ENCODE peak calls at places on chromosomes 12 and 14, in eight cellular contexts. B is HCT116, L is uterus, D is sigmoid colon, W is transverse colon, M is A549, H is upper lobe of left lung, R is stomach. T is an unnamed sample.

GRCh38 chr12:80045594-80045993 is 53.7 kb upstream of the OTOGL start:
- DNase-seq in D (no peak), W (no peak), L (no peak), M (no peak), R (no peak), B (no peak), H (no peak), T (no peak)

GRCh38 chr14:75578786-75579781 is 664 bp downstream of the FLVCR2 start:
- DNase-seq in D (peak; percentile 68), B (no peak), L (peak; percentile 20), M (peak; percentile 35), R (no peak), W (peak; percentile 80), H (peak; percentile 73), T (peak; percentile 46)

GRCh38 chr12:39892146-39892545 is 213.7 kb downstream of the SLC2A13 start:
- DNase-seq in M (no peak), B (no peak), L (no peak), W (no peak), D (no peak), H (no peak), R (no peak), T (no peak)

GRCh38 chr14:105144666-105145380 is 23.8 kb downstream of the JAG2 start:
- DNase-seq in R (no peak), L (no peak), M (no peak), W (peak; percentile 4), D (peak; percentile 61), B (no peak), H (no peak), T (no peak)

GRCh38 chr12:24788886-24789285 is 160.0 kb downstream of the BCAT1 start:
- DNase-seq in L (no peak), M (no peak), B (no peak), W (no peak), D (no peak), R (no peak), H (no peak), T (no peak)

GRCh38 chr14:55938249-55938791 is 179.9 kb upstream of the PELI2 start:
- DNase-seq in W (peak; percentile 11), H (no peak), B (no peak), D (peak; percentile 82), M (no peak), R (peak; percentile 58), L (no peak), T (peak; percentile 42)

GRCh38 chr12:108724054-108724889 is 7.0 kb downstream of the CORO1C start:
- DNase-seq in D (no peak), L (no peak), W (no peak), H (peak; percentile 80), M (no peak), R (no peak), B (no peak), T (no peak)

GRCh38 chr12:112317481-112317880 is 64.8 kb downstream of the HECTD4 start:
- DNase-seq in H (no peak), L (no peak), B (no peak), R (no peak), D (no peak), M (no peak), W (no peak), T (no peak)

GRCh38 chr12:108638141-108638823 is 4.6 kb upstream of the SELPLG start:
- DNase-seq in R (peak; percentile 22), W (peak; percentile 42), H (peak; percentile 54), L (peak; percentile 53), D (peak; percentile 85), M (no peak), B (no peak), T (no peak)

GRCh38 chr12:132646850-132647249 is 28.3 kb downstream of the P2RX2 start:
- DNase-seq in M (no peak), W (no peak), D (no peak), H (no peak), B (no peak), L (no peak), R (no peak), T (no peak)

GRCh38 chr12:132648616-132649225 is 30.1 kb downstream of the P2RX2 start:
- DNase-seq in R (no peak), M (no peak), D (no peak), B (no peak), L (no peak), H (no peak), W (no peak), T (no peak)

GRCh38 chr12:132651444-132652100 is 33.0 kb downstream of the P2RX2 start:
- DNase-seq in R (no peak), W (no peak), H (no peak), M (no peak), L (no peak), B (no peak), D (no peak), T (no peak)

GRCh38 chr12:132647858-132648257 is 29.3 kb downstream of the P2RX2 start:
- DNase-seq in M (no peak), W (no peak), H (no peak), D (no peak), L (no peak), B (no peak), R (no peak), T (no peak)

GRCh38 chr12:132649226-132649945 is 30.8 kb downstream of the P2RX2 start:
- DNase-seq in L (no peak), W (peak; percentile 31), M (no peak), B (no peak), H (no peak), D (no peak), R (no peak), T (no peak)
- TF ChIP-seq POLR2A in L (no peak), W (no peak), M (no peak), B (no peak), H (no peak), D (no peak), R (no peak), T (no peak)

DNA sequence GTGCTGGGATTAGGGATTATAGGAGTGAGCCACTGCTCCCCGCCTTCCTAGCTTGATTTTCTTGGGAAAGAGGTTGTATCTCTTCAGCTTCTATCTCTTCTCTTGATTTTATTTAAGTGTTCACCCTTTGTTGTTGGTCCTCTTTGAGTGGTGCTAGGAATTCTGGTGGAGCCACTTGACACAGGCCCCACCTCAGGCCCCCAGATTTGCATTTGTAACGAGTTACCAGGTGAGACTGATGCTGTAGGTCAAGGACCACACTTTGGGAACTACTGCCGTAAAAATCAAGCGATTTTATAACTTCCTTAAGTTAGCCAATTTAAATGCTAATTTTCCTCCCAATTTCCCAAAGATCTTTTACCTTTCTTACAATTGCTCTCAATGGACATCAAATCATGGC is 26.3 kb downstream of the SRGAP1 start:
- DNase-seq in W (no peak), R (no peak), D (no peak), B (no peak), H (no peak), L (no peak), M (no peak), T (no peak)
- H3K4me1 ChIP-seq in W (no peaks in the 10 kb centered on the region), R (no peaks in the 10 kb centered on the region), D (no peaks in the 10 kb centered on the region), B (peaks cover 4% of the 10 kb centered on the region), H (no peaks in the 10 kb centered on the region), L (no peaks in the 10 kb centered on the region), M (peaks cover 47% of the 10 kb centered on the region), T (no peaks in the 10 kb centered on the region)

GRCh38 chr12:101697197-101697929 is at the start of gene CHPT1:
- DNase-seq in D (peak; percentile 83), R (peak; percentile 82), M (peak; percentile 55), L (peak; percentile 50), W (peak; percentile 83), H (peak; percentile 85), B (no peak), T (peak; percentile 57)

GRCh38 chr12:101696477-101697196 is 803 bp upstream of the CHPT1 start:
- DNase-seq in H (peak; percentile 75), D (peak; percentile 81), B (no peak), L (peak; percentile 33), W (peak; percentile 60), M (peak; percentile 6), R (peak; percentile 32), T (peak; percentile 45)

GRCh38 chr12:101698782-101699347 is 1.4 kb downstream of the CHPT1 start:
- DNase-seq in D (no peak), M (peak; percentile 54), L (no peak), W (no peak), B (no peak), H (no peak), R (no peak), T (no peak)

GRCh38 chr12:101700299-101700820 is 2.9 kb downstream of the CHPT1 start:
- DNase-seq in W (no peak), H (no peak), L (no peak), M (no peak), B (no peak), R (no peak), D (no peak), T (no peak)

DNA sequence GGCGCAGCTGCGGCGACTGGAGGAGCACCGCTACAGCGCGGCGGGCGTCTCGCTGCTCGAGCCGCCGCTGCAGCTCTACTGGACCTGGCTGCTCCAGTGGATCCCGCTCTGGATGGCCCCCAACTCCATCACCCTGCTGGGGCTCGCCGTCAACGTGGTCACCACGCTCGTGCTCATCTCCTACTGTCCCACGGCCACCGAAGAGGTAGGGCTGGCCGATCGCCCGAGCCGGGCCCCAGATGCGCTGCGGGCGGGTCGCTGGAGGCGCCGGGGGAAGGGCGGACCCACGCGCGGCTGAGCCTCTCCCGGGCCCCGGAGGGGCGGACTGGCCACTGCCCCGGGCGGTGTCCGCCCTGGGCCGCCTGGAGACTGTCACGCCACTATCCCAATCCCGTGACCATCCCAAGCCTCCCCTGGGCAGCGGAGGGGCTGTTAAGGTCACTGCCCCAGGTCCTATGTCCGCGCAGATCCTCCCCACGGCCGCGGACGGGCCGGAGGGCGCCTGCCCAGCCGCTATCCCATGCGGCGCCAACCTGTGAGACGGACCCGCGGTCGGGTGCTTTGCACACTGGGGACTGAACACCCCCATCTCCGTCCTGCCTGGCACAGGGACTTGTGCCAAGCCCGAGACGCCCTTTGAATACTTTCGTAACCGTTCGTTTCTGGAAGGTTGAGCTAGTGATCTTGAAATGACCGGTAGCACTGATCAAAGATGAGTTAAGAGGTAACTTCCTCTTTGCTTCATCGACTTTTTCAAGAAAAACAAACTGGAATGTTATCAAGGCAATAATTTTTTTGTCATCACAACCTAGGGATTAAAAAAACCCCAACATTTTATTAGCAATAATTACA is 716 bp downstream of the CHPT1 start:
- DNase-seq in W (peak; percentile 68), D (peak; percentile 82), R (peak; percentile 64), L (peak; percentile 59), B (no peak), M (peak; percentile 37), H (peak; percentile 67), T (peak; percentile 55)
- TF ChIP-seq POLR2A in W (peak; percentile 64), D (no peak), R (no peak), L (peak; percentile 23), B (no peak), M (no peak), H (peak; percentile 65), T (peak; percentile 16)

GRCh38 chr12:124395284-124395752 is 100.4 kb downstream of the RFLNA start:
- DNase-seq in B (no peak), R (no peak), L (no peak), H (no peak), D (no peak), M (no peak), W (no peak), T (no peak)

GRCh38 chr12:124394462-124395128 is 99.7 kb downstream of the RFLNA start:
- DNase-seq in B (no peak), D (no peak), W (no peak), L (no peak), R (no peak), H (no peak), M (no peak), T (no peak)

GRCh38 chr12:124397399-124397679 is 102.4 kb downstream of the RFLNA start:
- DNase-seq in W (no peak), L (no peak), M (no peak), R (no peak), D (no peak), H (no peak), B (no peak), T (no peak)

GRCh38 chr12:124396544-124397398 is 101.9 kb downstream of the RFLNA start:
- DNase-seq in R (peak; percentile 96), M (no peak), D (peak; percentile 90), L (no peak), W (peak; percentile 86), H (no peak), B (no peak), T (peak; percentile 53)

GRCh38 chr12:124395986-124396385 is 101.1 kb downstream of the RFLNA start:
- DNase-seq in B (no peak), L (no peak), D (no peak), W (peak; percentile 53), M (no peak), H (no peak), R (no peak), T (no peak)
- H3K4me1 ChIP-seq in B (peaks cover 37% of the 10 kb centered on the region), L (peaks cover 30% of the 10 kb centered on the region), D (peaks cover 88% of the 10 kb centered on the region), W (peaks cover 58% of the 10 kb centered on the region), M (peaks cover 87% of the 10 kb centered on the region), H (peaks cover 76% of the 10 kb centered on the region), R (peaks cover 98% of the 10 kb centered on the region), T (peaks cover 35% of the 10 kb centered on the region)